ENCODE peak calls at places on chromosome 12, in seven cellular contexts. A is naive thymus-derived CD4-positive, alpha-beta T cell; P is cardiac fibroblast; T is Right ventricle myocardium superior; S is ecto neural progenitor cell; X is effector CD4-positive, alpha-beta T cell; Q is H9. I is an unnamed sample.

GRCh38 chr12:4031703-4032291 is 158.6 kb upstream of the PARP11 start:
- DNase-seq in Q (peak; percentile 53), P (peak; percentile 18), A (no peak), T (peak; percentile 51), X (no peak), S (peak; percentile 63), I (peak; percentile 13)

GRCh38 chr12:12721251-12721689 is 4.1 kb downstream of the CDKN1B start:
- DNase-seq in S (no peak), P (no peak), A (no peak), Q (no peak), T (no peak), X (no peak), I (peak; percentile 48)

GRCh38 chr12:107372229-107372658 is 278.9 kb upstream of the CRY1 start:
- DNase-seq in Q (no peak), X (peak; percentile 27), A (peak; percentile 52), P (peak; percentile 43), T (no peak), S (no peak), I (no peak)

GRCh38 chr12:5691943-5692342 is 253.1 kb downstream of the ANO2 start:
- DNase-seq in A (no peak), T (peak; percentile 58), P (no peak), Q (no peak), X (no peak), S (no peak), I (peak; percentile 15)

GRCh38 chr12:82473111-82473754 is 114.9 kb downstream of the METTL25 start:
- DNase-seq in X (no peak), T (no peak), A (no peak), P (no peak), S (no peak), Q (peak; percentile 34), I (no peak)

GRCh38 chr12:72228424-72228823 is 43.7 kb upstream of the TRHDE start:
- DNase-seq in P (no peak), S (no peak), Q (no peak), X (no peak), A (no peak), T (no peak), I (peak; percentile 51)

GRCh38 chr12:93824514-93825500 is 147.6 kb downstream of the CRADD start:
- DNase-seq in A (no peak), Q (peak; percentile 64), P (peak; percentile 45), T (no peak), X (no peak), S (peak; percentile 60), I (peak; percentile 86)

GRCh38 chr12:53474819-53475218 is 22.9 kb downstream of the PCBP2 start:
- DNase-seq in A (no peak), S (no peak), X (no peak), T (no peak), Q (no peak), P (no peak), I (no peak)

GRCh38 chr12:122870867-122871664 is 24.9 kb downstream of the VPS37B start:
- DNase-seq in A (no peak), Q (no peak), S (no peak), X (no peak), T (peak; percentile 63), P (peak; percentile 74), I (peak; percentile 74)

GRCh38 chr12:79566452-79566851 is 124.3 kb downstream of the PAWR start:
- DNase-seq in P (peak; percentile 17), A (no peak), X (no peak), T (no peak), S (no peak), Q (no peak), I (peak; percentile 51)

GRCh38 chr12:12990700-12991468 is 9.2 kb downstream of the HEBP1 start:
- DNase-seq in S (no peak), Q (no peak), X (no peak), T (no peak), A (no peak), P (no peak), I (no peak)

GRCh38 chr12:110382683-110383082 is 20.8 kb downstream of the ANAPC7 start:
- DNase-seq in T (no peak), S (no peak), X (no peak), Q (no peak), P (no peak), A (no peak), I (no peak)

GRCh38 chr12:6839482-6840201 is 1.1 kb upstream of the GNB3 start:
- DNase-seq in A (no peak), S (peak; percentile 86), P (no peak), T (no peak), X (no peak), Q (peak; percentile 88), I (no peak)

GRCh38 chr12:60644076-60644475 is 1048.2 kb downstream of the SLC16A7 start:
- DNase-seq in Q (no peak), P (no peak), A (no peak), X (no peak), T (no peak), S (no peak), I (no peak)

GRCh38 chr12:55993454-55993853 is 3.6 kb upstream of the SUOX start:
- DNase-seq in P (no peak), A (no peak), X (no peak), Q (no peak), T (no peak), S (no peak), I (no peak)

GRCh38 chr12:66692170-66692569 is 13.3 kb upstream of the GRIP1 start:
- DNase-seq in P (no peak), T (no peak), Q (no peak), X (no peak), A (no peak), S (no peak), I (no peak)

GRCh38 chr12:123384318-123384993 is 524 bp downstream of the KMT5A start:
- DNase-seq in Q (no peak), S (peak; percentile 71), P (no peak), T (no peak), X (peak; percentile 13), A (no peak), I (peak; percentile 36)

GRCh38 chr12:120940799-120941198 is 36.6 kb upstream of the SPPL3 start:
- DNase-seq in Q (no peak), P (no peak), S (no peak), T (no peak), A (no peak), X (no peak), I (peak; percentile 73)

GRCh38 chr12:106493531-106493930 is 89.3 kb upstream of the RFX4 start:
- DNase-seq in Q (no peak), A (no peak), S (no peak), X (no peak), T (no peak), P (no peak), I (no peak)

GRCh38 chr12:87336814-87337336 is 692.3 kb downstream of the C12orf50 start:
- DNase-seq in Q (no peak), X (no peak), S (no peak), T (no peak), P (no peak), A (no peak), I (no peak)

GRCh38 chr12:114873656-114874055 is 189.7 kb upstream of the TBX3 start:
- DNase-seq in A (no peak), S (no peak), Q (no peak), P (no peak), T (no peak), X (no peak), I (no peak)

GRCh38 chr12:46998811-46999368 is 80.5 kb upstream of the PCED1B start:
- DNase-seq in T (no peak), A (no peak), X (no peak), Q (no peak), S (no peak), P (peak; percentile 76), I (peak; percentile 86)

GRCh38 chr12:130526813-130527212 is 189.1 kb downstream of the PIWIL1 start:
- DNase-seq in Q (peak; percentile 83), T (no peak), A (no peak), S (peak; percentile 86), X (no peak), P (no peak), I (peak; percentile 1)

GRCh38 chr12:123055281-123055766 is 74.8 kb downstream of the ARL6IP4 start:
- DNase-seq in A (no peak), S (no peak), X (no peak), T (no peak), P (no peak), Q (no peak), I (no peak)

GRCh38 chr12:123269395-123269892 is 2.2 kb downstream of the CDK2AP1 start:
- DNase-seq in P (peak; percentile 75), T (peak; percentile 86), A (peak; percentile 40), S (peak; percentile 95), Q (peak; percentile 78), X (no peak), I (peak; percentile 86)

GRCh38 chr12:107631715-107632114 is 53.9 kb upstream of the PWP1 start:
- DNase-seq in Q (no peak), T (no peak), X (no peak), P (no peak), A (no peak), S (no peak), I (no peak)